ENCODE peak calls at places on chromosomes 1 and 21, in six cellular contexts. O is right atrium auricular region, J is IMR-90, U is B cell, C is breast epithelium, Y is omental fat pad. T is an unnamed sample.

GRCh38 chr1:24349891-24350290 is 30.7 kb downstream of the GRHL3 start:
- DNase-seq in C (no peak), U (no peak), Y (no peak), O (no peak), J (peak; percentile 51), T (no peak)

GRCh38 chr1:36151133-36151844 is 2.0 kb upstream of the TRAPPC3 start:
- DNase-seq in Y (no peak), C (no peak), O (no peak), J (no peak), U (no peak), T (no peak)

GRCh38 chr1:208654241-208654640 is 410.1 kb upstream of the PLXNA2 start:
- DNase-seq in C (no peak), O (no peak), U (no peak), Y (no peak), J (no peak), T (no peak)

GRCh38 chr1:30375156-30375555 is 348.2 kb downstream of the MATN1 start:
- DNase-seq in U (no peak), Y (no peak), O (peak; percentile 21), J (no peak), C (no peak), T (no peak)

GRCh38 chr1:240492832-240493440 is 119.0 kb downstream of the GREM2 start:
- DNase-seq in C (no peak), Y (no peak), J (peak; percentile 14), O (no peak), U (peak; percentile 18), T (no peak)

GRCh38 chr1:64524614-64525013 is 54.7 kb downstream of the CACHD1 start:
- DNase-seq in J (no peak), U (no peak), C (no peak), Y (no peak), O (no peak), T (no peak)

GRCh38 chr1:158179301-158180041 is 1.2 kb upstream of the CD1D start:
- DNase-seq in O (no peak), C (no peak), Y (no peak), J (no peak), U (peak; percentile 76), T (no peak)

GRCh38 chr1:3904006-3904842 is 4.2 kb upstream of the C1orf174 start:
- DNase-seq in U (no peak), Y (no peak), C (no peak), J (no peak), O (no peak), T (no peak)

GRCh38 chr1:92973203-92973907 is 12.1 kb upstream of the DIPK1A start:
- DNase-seq in C (no peak), Y (no peak), U (no peak), O (no peak), J (no peak), T (no peak)

GRCh38 chr1:19222979-19223824 is 13.1 kb upstream of the UBR4 start:
- DNase-seq in O (no peak), J (peak; percentile 71), C (no peak), Y (no peak), U (no peak), T (no peak)

GRCh38 chr1:23779826-23780371 is 1.7 kb downstream of the PITHD1 start:
- DNase-seq in O (no peak), U (no peak), Y (no peak), J (peak; percentile 65), C (no peak), T (no peak)

GRCh38 chr1:26529655-26530539 is at the start of gene RPS6KA1:
- DNase-seq in C (no peak), U (peak; percentile 99), J (peak; percentile 11), Y (no peak), O (no peak), T (peak; percentile 80)

GRCh38 chr21:36535618-36536241 is 55.8 kb upstream of the CLDN14 start:
- DNase-seq in Y (no peak), C (no peak), O (no peak), U (no peak), J (no peak), T (no peak)

GRCh38 chr1:243465738-243466137 is 209.9 kb downstream of the SDCCAG8 start:
- DNase-seq in J (no peak), U (no peak), Y (no peak), C (no peak), O (no peak), T (no peak)

GRCh38 chr1:168687796-168688195 is 41.2 kb downstream of the DPT start:
- DNase-seq in O (no peak), C (no peak), J (no peak), U (no peak), Y (no peak), T (no peak)

GRCh38 chr1:9518454-9518998 is 20.7 kb upstream of the SLC25A33 start:
- DNase-seq in O (no peak), U (no peak), C (no peak), J (no peak), Y (no peak), T (no peak)

GRCh38 chr1:204468766-204469302 is 25.8 kb downstream of the PIK3C2B start:
- DNase-seq in Y (no peak), J (no peak), C (no peak), U (no peak), O (no peak), T (no peak)

GRCh38 chr21:44918107-44918470 is 2.6 kb downstream of the ITGB2 start:
- DNase-seq in U (no peak), Y (no peak), O (no peak), J (no peak), C (no peak), T (no peak)

GRCh38 chr21:42109473-42109872 is 38.4 kb downstream of the UMODL1 start:
- DNase-seq in C (no peak), U (no peak), J (no peak), Y (no peak), O (no peak), T (no peak)

GRCh38 chr21:42107177-42107880 is 36.2 kb downstream of the UMODL1 start:
- DNase-seq in O (no peak), J (no peak), C (no peak), U (peak; percentile 51), Y (no peak), T (no peak)

GRCh38 chr21:42108554-42108885 is 37.4 kb downstream of the UMODL1 start:
- DNase-seq in Y (no peak), U (no peak), C (no peak), O (no peak), J (no peak), T (no peak)

GRCh38 chr21:42108941-42109340 is 37.8 kb downstream of the UMODL1 start:
- DNase-seq in Y (no peak), U (no peak), O (no peak), C (no peak), J (no peak), T (no peak)

DNA sequence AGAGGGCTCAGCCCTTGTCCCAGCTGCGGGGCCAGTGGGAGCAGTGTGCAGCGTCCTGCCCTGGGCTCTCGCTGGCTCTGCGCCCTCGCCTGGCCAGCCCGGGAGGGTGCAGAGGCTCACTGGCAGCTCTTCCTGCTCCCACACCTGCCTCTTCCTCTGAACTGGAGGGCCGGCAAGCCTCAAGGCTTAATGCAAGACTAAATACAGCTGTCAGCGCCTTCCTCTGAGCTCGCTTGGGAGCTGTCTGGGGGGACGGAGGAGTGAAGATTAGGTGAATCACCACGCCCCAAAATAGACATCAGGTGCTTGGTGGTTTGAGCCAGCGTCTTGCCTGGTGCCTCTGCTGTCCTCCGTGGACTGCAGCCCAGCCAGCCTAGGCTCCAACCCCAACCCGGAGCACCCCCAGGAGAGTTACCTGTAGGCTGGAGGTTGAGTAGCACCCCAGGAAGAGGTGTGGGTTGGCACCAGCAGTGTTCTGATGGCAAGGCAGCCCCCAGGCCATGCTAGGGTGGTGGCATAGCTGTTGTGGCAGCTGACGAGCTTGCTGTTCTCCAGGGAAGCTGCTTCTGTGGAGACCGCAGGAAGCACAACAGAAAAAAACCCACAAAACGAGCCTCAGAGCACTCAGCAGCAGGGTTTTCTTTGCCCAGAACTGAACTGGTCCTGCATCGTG is 36.9 kb downstream of the UMODL1 start:
- DNase-seq in O (no peak), J (peak; percentile 65), Y (no peak), U (peak; percentile 95), C (no peak), T (no peak)
- TF ChIP-seq CTCF in O (peak; percentile 11), J (peak; percentile 82), Y (no peak), U (peak; percentile 70), C (no peak), T (peak; percentile 83)

DNA sequence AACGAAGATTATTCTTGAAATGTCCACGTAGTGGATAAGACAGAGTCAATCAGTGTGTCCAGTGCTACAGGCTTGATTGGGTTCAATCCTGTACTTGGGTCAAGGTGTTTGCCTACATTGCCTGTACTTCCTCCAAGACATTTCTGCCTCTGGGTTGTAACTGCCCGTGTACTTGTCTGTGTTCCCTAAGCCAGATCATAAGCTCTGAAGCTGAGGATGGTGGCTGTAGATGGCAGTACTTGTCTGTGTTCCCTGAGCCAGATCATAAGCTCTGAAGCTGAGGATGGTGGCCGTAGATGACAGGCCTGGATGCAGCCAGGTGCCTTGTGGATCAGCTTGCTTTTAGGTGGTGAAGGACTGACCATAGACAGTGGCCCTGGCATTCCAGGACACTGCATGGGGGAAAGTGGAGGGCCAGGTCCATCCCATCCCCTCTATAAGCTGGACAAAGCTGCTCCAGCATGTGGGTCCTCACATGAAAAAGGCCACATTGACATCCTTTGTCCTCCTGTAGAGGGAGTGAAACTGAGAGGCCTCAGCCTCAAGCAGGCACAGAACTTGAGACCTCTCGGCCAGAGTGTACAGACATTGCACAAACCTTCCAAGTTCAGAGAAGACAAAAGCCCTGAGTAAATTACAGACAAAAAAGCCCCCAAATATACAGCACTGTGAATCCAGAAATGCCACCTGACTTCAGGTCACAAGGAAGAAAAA is 2.0 kb upstream of the SRM start:
- DNase-seq in J (no peak), U (no peak), O (no peak), C (no peak), Y (no peak), T (no peak)
- TF ChIP-seq CTCF in J (no peak), U (no peak), O (no peak), C (no peak), Y (no peak), T (no peak)

DNA sequence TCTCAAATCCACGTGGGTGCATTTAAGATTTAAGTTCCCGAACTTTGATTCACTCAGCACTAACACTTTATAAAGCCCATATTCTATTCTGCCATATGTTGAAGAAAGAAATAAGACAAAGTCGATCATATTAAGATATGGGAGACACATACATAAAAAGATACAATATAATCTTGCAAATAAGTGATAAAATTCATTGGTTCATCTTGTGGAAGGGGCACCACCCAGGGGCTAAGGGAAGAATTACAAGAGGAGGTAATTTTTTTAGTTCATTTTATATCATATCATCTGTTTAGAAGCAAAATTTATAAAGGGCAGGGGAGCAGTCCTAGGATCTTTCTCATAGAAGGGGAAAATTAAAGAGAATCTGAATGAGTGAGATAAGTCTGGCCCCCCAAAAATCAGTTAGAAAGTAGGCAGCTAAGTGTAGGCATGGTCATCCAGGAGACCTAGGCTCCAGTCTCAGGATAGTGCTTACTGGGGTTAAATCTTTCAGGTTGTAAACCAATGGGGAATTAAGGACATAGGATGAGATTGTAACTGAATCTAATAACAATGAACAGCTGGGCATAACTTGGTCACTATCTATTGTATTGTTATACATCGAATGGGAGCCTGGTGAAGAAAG is 124.2 kb upstream of the L1TD1 start:
- DNase-seq in U (no peak), O (no peak), Y (no peak), J (peak; percentile 13), C (no peak), T (no peak)
- TF ChIP-seq CTCF in U (no peak), O (peak; percentile 42), Y (no peak), J (peak; percentile 52), C (peak; percentile 25), T (peak; percentile 80)

DNA sequence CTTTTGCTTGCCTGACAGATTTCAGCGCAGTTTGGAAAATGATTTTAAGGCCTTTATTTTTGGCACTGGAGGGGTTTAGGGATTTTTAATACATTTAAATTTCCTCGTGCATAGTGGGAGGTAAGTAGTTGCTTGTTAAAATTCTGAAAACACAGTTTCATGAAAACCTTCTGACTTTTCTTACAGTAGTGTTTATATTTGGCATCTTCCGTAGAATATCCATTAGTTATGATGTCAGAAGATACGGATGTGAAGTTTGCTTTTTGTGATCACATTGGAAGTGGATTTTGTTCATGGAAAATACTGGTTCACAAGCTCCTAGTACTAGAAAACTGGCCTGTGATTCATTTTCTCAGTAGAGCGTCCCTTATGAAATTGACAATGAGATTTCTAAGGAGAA is 1.3 kb downstream of the RABGAP1L start:
- DNase-seq in J (no peak), U (no peak), O (no peak), C (no peak), Y (no peak), T (no peak)
- TF ChIP-seq CTCF in J (no peak), U (no peak), O (no peak), C (no peak), Y (no peak), T (no peak)